ENCODE peak calls at places on chromosomes 12 and 14, in four cellular contexts. One of them, this sample, is unnamed.

GRCh38 chr12:122836027-122836921 is 1.0 kb downstream of the HIP1R start:
- DNase-seq in GM12865: peak
- DNase-seq in mesothelial cell of epicardium: no peak
- DNase-seq in uterus: no peak
- DNase-seq in this sample: peak

GRCh38 chr12:117563706-117564105 is 202.3 kb upstream of the NOS1 start:
- DNase-seq in mesothelial cell of epicardium: no peak
- DNase-seq in uterus: no peak
- DNase-seq in GM12865: no peak
- DNase-seq in this sample: no peak

GRCh38 chr12:46174061-46174662 is 94.7 kb downstream of the SLC38A1 start:
- DNase-seq in GM12865: peak
- DNase-seq in uterus: no peak
- DNase-seq in mesothelial cell of epicardium: no peak
- DNase-seq in this sample: no peak

GRCh38 chr14:103130017-103130764 is 6.9 kb downstream of the TNFAIP2 start:
- DNase-seq in uterus: no peak
- DNase-seq in GM12865: no peak
- DNase-seq in mesothelial cell of epicardium: no peak
- DNase-seq in this sample: no peak

GRCh38 chr12:120183211-120183631 is 11.3 kb downstream of the GCN1 start:
- DNase-seq in uterus: no peak
- DNase-seq in mesothelial cell of epicardium: no peak
- DNase-seq in GM12865: no peak
- DNase-seq in this sample: no peak

GRCh38 chr12:75260316-75260715 is 50.7 kb upstream of the KCNC2 start:
- DNase-seq in uterus: no peak
- DNase-seq in GM12865: no peak
- DNase-seq in mesothelial cell of epicardium: no peak
- DNase-seq in this sample: no peak

GRCh38 chr12:120072472-120072871 is 44.1 kb downstream of the RAB35 start:
- DNase-seq in GM12865: no peak
- DNase-seq in mesothelial cell of epicardium: no peak
- DNase-seq in uterus: no peak
- DNase-seq in this sample: no peak

GRCh38 chr12:83145325-83145724 is 458.6 kb downstream of the TMTC2 start:
- DNase-seq in mesothelial cell of epicardium: no peak
- DNase-seq in GM12865: no peak
- DNase-seq in uterus: no peak
- DNase-seq in this sample: no peak

GRCh38 chr12:108609535-108610335 is 11.9 kb upstream of the TMEM119 start:
- DNase-seq in uterus: peak
- DNase-seq in mesothelial cell of epicardium: no peak
- DNase-seq in GM12865: peak
- DNase-seq in this sample: no peak

GRCh38 chr12:103884316-103884715 is 43.3 kb upstream of the NT5DC3 start:
- DNase-seq in uterus: no peak
- DNase-seq in GM12865: peak
- DNase-seq in mesothelial cell of epicardium: no peak
- DNase-seq in this sample: peak

GRCh38 chr12:12804432-12804886 is 8.7 kb upstream of the DDX47 start:
- DNase-seq in uterus: no peak
- DNase-seq in mesothelial cell of epicardium: no peak
- DNase-seq in GM12865: no peak
- DNase-seq in this sample: no peak

GRCh38 chr12:18383203-18383602 is 121.9 kb downstream of the PIK3C2G start:
- DNase-seq in GM12865: no peak
- DNase-seq in uterus: no peak
- DNase-seq in mesothelial cell of epicardium: no peak
- DNase-seq in this sample: no peak

GRCh38 chr12:131122631-131123030 is 168.9 kb downstream of the ADGRD1 start:
- DNase-seq in GM12865: no peak
- DNase-seq in uterus: no peak
- DNase-seq in mesothelial cell of epicardium: no peak
- DNase-seq in this sample: no peak

GRCh38 chr12:1525858-1526257 is 68.5 kb downstream of the FBXL14 start:
- DNase-seq in mesothelial cell of epicardium: no peak
- DNase-seq in GM12865: no peak
- DNase-seq in uterus: no peak
- DNase-seq in this sample: no peak

GRCh38 chr12:72295101-72295500 is 22.9 kb downstream of the TRHDE start:
- DNase-seq in uterus: no peak
- DNase-seq in mesothelial cell of epicardium: no peak
- DNase-seq in GM12865: no peak
- DNase-seq in this sample: no peak

GRCh38 chr12:114955414-114956014 is 271.5 kb upstream of the TBX3 start:
- DNase-seq in uterus: no peak
- DNase-seq in GM12865: no peak
- DNase-seq in mesothelial cell of epicardium: no peak
- DNase-seq in this sample: no peak

GRCh38 chr14:72932893-72933292 is 6.6 kb downstream of the DCAF4 start:
- DNase-seq in GM12865: no peak
- DNase-seq in mesothelial cell of epicardium: no peak
- DNase-seq in uterus: no peak
- DNase-seq in this sample: no peak

GRCh38 chr12:51953011-51953568 is 1.6 kb downstream of the ACVR1B start:
- DNase-seq in mesothelial cell of epicardium: no peak
- DNase-seq in uterus: no peak
- DNase-seq in GM12865: no peak
- DNase-seq in this sample: no peak

GRCh38 chr14:25121342-25122129 is 71.6 kb upstream of the STXBP6 start:
- DNase-seq in mesothelial cell of epicardium: no peak
- DNase-seq in uterus: no peak
- DNase-seq in GM12865: no peak
- DNase-seq in this sample: no peak

GRCh38 chr12:24039113-24039525 is 89.6 kb upstream of the SOX5 start:
- DNase-seq in uterus: no peak
- DNase-seq in GM12865: no peak
- DNase-seq in mesothelial cell of epicardium: no peak
- DNase-seq in this sample: no peak

GRCh38 chr12:50537538-50537919 is 32.7 kb downstream of the DIP2B start:
- DNase-seq in uterus: no peak
- DNase-seq in mesothelial cell of epicardium: no peak
- DNase-seq in GM12865: no peak
- DNase-seq in this sample: no peak

GRCh38 chr14:52895000-52895399 is 55.9 kb downstream of the FERMT2 start:
- DNase-seq in mesothelial cell of epicardium: no peak
- DNase-seq in GM12865: peak
- DNase-seq in uterus: no peak
- DNase-seq in this sample: no peak

GRCh38 chr14:97178781-97179180 is 381.6 kb downstream of the VRK1 start:
- DNase-seq in GM12865: peak
- DNase-seq in mesothelial cell of epicardium: no peak
- DNase-seq in uterus: no peak
- DNase-seq in this sample: peak

GRCh38 chr14:97179573-97179972 is 382.4 kb downstream of the VRK1 start:
- DNase-seq in mesothelial cell of epicardium: no peak
- DNase-seq in uterus: no peak
- DNase-seq in GM12865: peak
- DNase-seq in this sample: peak

GRCh38 chr14:97180304-97181200 is 383.4 kb downstream of the VRK1 start:
- DNase-seq in GM12865: peak
- DNase-seq in mesothelial cell of epicardium: no peak
- DNase-seq in uterus: no peak
- DNase-seq in this sample: peak

GRCh38 chr14:97177635-97178034 is 380.5 kb downstream of the VRK1 start:
- DNase-seq in GM12865: peak
- DNase-seq in mesothelial cell of epicardium: no peak
- DNase-seq in uterus: no peak
- DNase-seq in this sample: peak

GRCh38 chr14:97177016-97177415 is 379.8 kb downstream of the VRK1 start:
- DNase-seq in mesothelial cell of epicardium: no peak
- DNase-seq in GM12865: peak
- DNase-seq in uterus: no peak
- DNase-seq in this sample: peak
- TF ChIP-seq CTCF in mesothelial cell of epicardium: no peak
- TF ChIP-seq CTCF in GM12865: peak
- TF ChIP-seq CTCF in uterus: no peak
- TF ChIP-seq CTCF in this sample: no peak

DNA sequence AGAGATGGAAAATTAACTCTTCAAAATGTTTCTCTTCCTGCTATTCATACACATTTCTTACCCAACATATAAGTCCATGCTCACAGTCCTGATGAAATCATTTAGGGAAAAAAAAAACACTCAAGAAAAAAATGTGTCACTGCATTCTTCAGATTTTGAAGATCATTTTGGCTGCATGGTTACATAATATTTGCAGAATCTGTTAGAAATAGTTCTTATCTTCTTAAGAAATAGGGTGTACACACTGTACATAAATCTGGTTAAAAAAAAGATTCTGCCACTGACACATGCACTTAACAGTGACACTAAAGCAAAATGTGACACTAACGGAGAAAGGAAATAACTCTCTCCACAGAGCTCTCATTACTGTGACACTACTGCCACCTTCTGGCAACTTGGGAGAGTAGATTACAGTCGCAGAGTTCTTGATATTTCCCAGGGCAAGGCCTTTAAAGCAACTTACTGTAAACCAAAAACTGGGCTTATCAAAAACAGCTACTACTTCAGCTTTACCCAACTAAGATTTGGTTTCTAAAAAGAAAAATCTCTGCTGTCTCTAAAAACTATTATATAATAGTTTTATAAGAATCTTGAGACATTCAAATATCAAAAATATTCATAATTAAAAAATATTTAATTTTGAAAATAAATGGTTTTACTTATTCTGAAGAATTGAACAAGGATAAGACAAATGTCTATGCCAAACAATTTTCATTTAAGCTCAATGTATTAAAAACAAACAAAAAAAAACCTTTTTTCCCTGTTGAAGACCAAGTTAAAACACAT is 65.0 kb downstream of the SETD3 start:
- DNase-seq in mesothelial cell of epicardium: no peak
- DNase-seq in GM12865: peak
- DNase-seq in uterus: peak
- DNase-seq in this sample: peak
- TF ChIP-seq CTCF in mesothelial cell of epicardium: peak
- TF ChIP-seq CTCF in GM12865: peak
- TF ChIP-seq CTCF in uterus: peak
- TF ChIP-seq CTCF in this sample: peak

GRCh38 chr14:58367296-58367695 is 28.4 kb upstream of the TOMM20L start:
- DNase-seq in mesothelial cell of epicardium: no peak
- DNase-seq in uterus: no peak
- DNase-seq in GM12865: no peak
- DNase-seq in this sample: no peak

DNA sequence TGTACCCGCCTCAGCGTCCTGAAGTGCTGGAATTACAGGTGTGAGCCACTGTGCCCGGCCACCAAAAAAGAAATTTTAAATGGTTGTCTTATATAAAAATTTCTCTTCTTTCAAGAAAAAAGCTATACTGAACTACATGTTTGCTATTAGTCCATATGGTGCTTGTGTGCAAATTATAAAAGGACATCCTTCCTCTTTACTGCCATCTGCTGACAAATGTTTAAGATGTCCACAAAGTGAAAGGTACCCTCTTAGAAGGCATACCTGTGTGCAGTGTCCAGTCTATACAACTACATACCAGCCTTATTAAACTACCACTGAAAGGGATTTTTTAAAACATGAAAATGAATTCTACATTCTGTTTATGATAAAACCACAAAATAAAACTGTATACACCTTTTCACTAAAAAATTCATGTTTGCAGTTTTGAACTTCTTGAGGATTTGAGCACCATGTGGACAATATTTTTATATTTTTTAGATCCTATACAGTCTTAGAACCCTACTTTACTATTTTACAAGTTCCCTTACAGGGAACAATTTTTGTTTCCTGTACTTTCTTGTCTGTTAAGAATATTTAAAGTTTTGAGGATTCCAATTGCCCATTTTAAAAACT is 32.8 kb upstream of the TOMM20L start:
- DNase-seq in GM12865: peak
- DNase-seq in uterus: no peak
- DNase-seq in mesothelial cell of epicardium: no peak
- DNase-seq in this sample: no peak
- TF ChIP-seq CTCF in GM12865: peak
- TF ChIP-seq CTCF in uterus: no peak
- TF ChIP-seq CTCF in mesothelial cell of epicardium: no peak
- TF ChIP-seq CTCF in this sample: no peak

GRCh38 chr12:29030006-29030405 is 119.1 kb upstream of the FAR2 start:
- DNase-seq in GM12865: no peak
- DNase-seq in mesothelial cell of epicardium: no peak
- DNase-seq in uterus: no peak
- DNase-seq in this sample: no peak

GRCh38 chr12:29032431-29032830 is 116.6 kb upstream of the FAR2 start:
- DNase-seq in mesothelial cell of epicardium: no peak
- DNase-seq in uterus: no peak
- DNase-seq in GM12865: no peak
- DNase-seq in this sample: no peak

GRCh38 chr12:29039013-29039412 is 110.1 kb upstream of the FAR2 start:
- DNase-seq in uterus: peak
- DNase-seq in GM12865: no peak
- DNase-seq in mesothelial cell of epicardium: no peak
- DNase-seq in this sample: no peak

GRCh38 chr12:29035112-29035511 is 114.0 kb upstream of the FAR2 start:
- DNase-seq in mesothelial cell of epicardium: no peak
- DNase-seq in uterus: no peak
- DNase-seq in GM12865: no peak
- DNase-seq in this sample: no peak

DNA sequence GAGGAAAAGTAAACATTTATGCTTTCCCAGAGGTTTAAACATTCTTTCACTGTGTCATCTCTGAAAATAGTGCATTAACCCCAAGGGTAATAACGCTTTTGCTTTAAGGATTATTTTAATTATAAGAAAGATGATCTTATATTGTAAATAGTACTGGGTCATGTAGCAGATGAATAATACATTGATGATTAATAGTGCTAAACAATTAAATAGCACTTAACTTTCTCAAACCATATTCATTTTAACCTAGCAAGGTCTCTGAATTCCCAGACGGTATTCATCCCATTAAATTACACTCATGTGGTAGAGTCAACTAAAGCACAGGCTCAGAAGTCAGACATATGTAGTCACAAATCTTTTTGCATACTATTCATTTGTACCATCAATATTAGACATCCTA is 115.6 kb upstream of the FAR2 start:
- DNase-seq in GM12865: no peak
- DNase-seq in mesothelial cell of epicardium: no peak
- DNase-seq in uterus: no peak
- DNase-seq in this sample: no peak
- TF ChIP-seq CTCF in GM12865: no peak
- TF ChIP-seq CTCF in mesothelial cell of epicardium: no peak
- TF ChIP-seq CTCF in uterus: no peak
- TF ChIP-seq CTCF in this sample: no peak

GRCh38 chr12:121799842-121800693 is 3.7 kb upstream of the SETD1B start:
- DNase-seq in GM12865: peak
- DNase-seq in uterus: peak
- DNase-seq in mesothelial cell of epicardium: no peak
- DNase-seq in this sample: peak
- TF ChIP-seq CTCF in GM12865: no peak
- TF ChIP-seq CTCF in uterus: no peak
- TF ChIP-seq CTCF in mesothelial cell of epicardium: no peak
- TF ChIP-seq CTCF in this sample: no peak

GRCh38 chr12:92431146-92431545 is 271.6 kb upstream of the PLEKHG7 start:
- DNase-seq in mesothelial cell of epicardium: no peak
- DNase-seq in uterus: no peak
- DNase-seq in GM12865: peak
- DNase-seq in this sample: peak
- TF ChIP-seq CTCF in mesothelial cell of epicardium: no peak
- TF ChIP-seq CTCF in uterus: no peak
- TF ChIP-seq CTCF in GM12865: peak
- TF ChIP-seq CTCF in this sample: no peak

GRCh38 chr12:132437252-132438138 is 52.5 kb upstream of the FBRSL1 start:
- DNase-seq in mesothelial cell of epicardium: no peak
- DNase-seq in uterus: no peak
- DNase-seq in GM12865: no peak
- DNase-seq in this sample: no peak
- TF ChIP-seq CTCF in mesothelial cell of epicardium: no peak
- TF ChIP-seq CTCF in uterus: no peak
- TF ChIP-seq CTCF in GM12865: no peak
- TF ChIP-seq CTCF in this sample: no peak